ENCODE peak calls at places on chromosomes 3 and 15, in five cellular contexts. One of them, this sample, is unnamed.

GRCh38 chr3:49377483-49377882 is 19.3 kb upstream of the GPX1 start:
- DNase-seq in astrocyte: peak; percentile 87
- DNase-seq in left ventricle myocardium inferior: no peak
- DNase-seq in upper lobe of right lung: no peak
- DNase-seq in suprapubic skin: no peak
- DNase-seq in this sample: no peak

GRCh38 chr3:179606534-179607085 is 2.0 kb downstream of the NDUFB5 start:
- DNase-seq in left ventricle myocardium inferior: no peak
- DNase-seq in upper lobe of right lung: no peak
- DNase-seq in astrocyte: no peak
- DNase-seq in suprapubic skin: no peak
- DNase-seq in this sample: no peak

GRCh38 chr3:41194701-41195100 is 4.6 kb upstream of the CTNNB1 start:
- DNase-seq in left ventricle myocardium inferior: no peak
- DNase-seq in upper lobe of right lung: no peak
- DNase-seq in astrocyte: no peak
- DNase-seq in suprapubic skin: no peak
- DNase-seq in this sample: no peak

GRCh38 chr3:196431193-196432136 is 762 bp downstream of the UBXN7 start:
- DNase-seq in upper lobe of right lung: peak; percentile 76
- DNase-seq in left ventricle myocardium inferior: no peak
- DNase-seq in astrocyte: peak; percentile 61
- DNase-seq in suprapubic skin: no peak
- DNase-seq in this sample: peak; percentile 20

GRCh38 chr3:98521897-98522537 is 685 bp downstream of the CLDND1 start:
- DNase-seq in astrocyte: peak; percentile 68
- DNase-seq in upper lobe of right lung: no peak
- DNase-seq in left ventricle myocardium inferior: no peak
- DNase-seq in suprapubic skin: peak; percentile 71
- DNase-seq in this sample: peak; percentile 39

GRCh38 chr15:44804303-44805046 is 68.1 kb downstream of the TRIM69 start:
- DNase-seq in upper lobe of right lung: no peak
- DNase-seq in left ventricle myocardium inferior: no peak
- DNase-seq in suprapubic skin: no peak
- DNase-seq in astrocyte: no peak
- DNase-seq in this sample: no peak

GRCh38 chr15:85963262-85963760 is 116.4 kb upstream of the AGBL1 start:
- DNase-seq in upper lobe of right lung: no peak
- DNase-seq in astrocyte: no peak
- DNase-seq in left ventricle myocardium inferior: no peak
- DNase-seq in suprapubic skin: no peak
- DNase-seq in this sample: no peak

GRCh38 chr3:78414261-78414660 is 1353.5 kb downstream of the ROBO1 start:
- DNase-seq in left ventricle myocardium inferior: no peak
- DNase-seq in upper lobe of right lung: no peak
- DNase-seq in astrocyte: no peak
- DNase-seq in suprapubic skin: no peak
- DNase-seq in this sample: no peak

GRCh38 chr3:59850352-59850870 is 800.6 kb upstream of the CFAP20DC start:
- DNase-seq in suprapubic skin: no peak
- DNase-seq in astrocyte: no peak
- DNase-seq in upper lobe of right lung: no peak
- DNase-seq in left ventricle myocardium inferior: no peak
- DNase-seq in this sample: no peak

GRCh38 chr3:144652573-144652972 is 681.0 kb downstream of the DIPK2A start:
- DNase-seq in astrocyte: no peak
- DNase-seq in suprapubic skin: no peak
- DNase-seq in upper lobe of right lung: no peak
- DNase-seq in left ventricle myocardium inferior: no peak
- DNase-seq in this sample: no peak

GRCh38 chr3:114645392-114645791 is 351.6 kb downstream of the TIGIT start:
- DNase-seq in astrocyte: no peak
- DNase-seq in upper lobe of right lung: no peak
- DNase-seq in left ventricle myocardium inferior: no peak
- DNase-seq in suprapubic skin: no peak
- DNase-seq in this sample: no peak

GRCh38 chr3:39136533-39137434 is 16.6 kb downstream of the CSRNP1 start:
- DNase-seq in upper lobe of right lung: no peak
- DNase-seq in astrocyte: no peak
- DNase-seq in left ventricle myocardium inferior: no peak
- DNase-seq in suprapubic skin: no peak
- DNase-seq in this sample: no peak

GRCh38 chr3:39139442-39139841 is 13.9 kb downstream of the CSRNP1 start:
- DNase-seq in upper lobe of right lung: no peak
- DNase-seq in astrocyte: no peak
- DNase-seq in left ventricle myocardium inferior: no peak
- DNase-seq in suprapubic skin: no peak
- DNase-seq in this sample: no peak

GRCh38 chr3:39137991-39138803 is 15.2 kb downstream of the CSRNP1 start:
- DNase-seq in upper lobe of right lung: no peak
- DNase-seq in left ventricle myocardium inferior: no peak
- DNase-seq in suprapubic skin: no peak
- DNase-seq in astrocyte: no peak
- DNase-seq in this sample: no peak

GRCh38 chr3:39138804-39139415 is 14.5 kb downstream of the CSRNP1 start:
- DNase-seq in astrocyte: no peak
- DNase-seq in upper lobe of right lung: no peak
- DNase-seq in left ventricle myocardium inferior: peak; percentile 76
- DNase-seq in suprapubic skin: no peak
- DNase-seq in this sample: no peak

GRCh38 chr3:39137435-39137936 is 15.9 kb downstream of the CSRNP1 start:
- DNase-seq in upper lobe of right lung: no peak
- DNase-seq in left ventricle myocardium inferior: no peak
- DNase-seq in suprapubic skin: no peak
- DNase-seq in astrocyte: no peak
- DNase-seq in this sample: no peak
- H3K4me1 ChIP-seq in upper lobe of right lung: peaks cover 66% of the 10 kb centered on the region
- H3K4me1 ChIP-seq in left ventricle myocardium inferior: peaks cover 87% of the 10 kb centered on the region
- H3K4me1 ChIP-seq in suprapubic skin: peaks cover 45% of the 10 kb centered on the region
- H3K4me1 ChIP-seq in astrocyte: peaks cover 12% of the 10 kb centered on the region
- H3K4me1 ChIP-seq in this sample: peaks cover 4% of the 10 kb centered on the region

DNA sequence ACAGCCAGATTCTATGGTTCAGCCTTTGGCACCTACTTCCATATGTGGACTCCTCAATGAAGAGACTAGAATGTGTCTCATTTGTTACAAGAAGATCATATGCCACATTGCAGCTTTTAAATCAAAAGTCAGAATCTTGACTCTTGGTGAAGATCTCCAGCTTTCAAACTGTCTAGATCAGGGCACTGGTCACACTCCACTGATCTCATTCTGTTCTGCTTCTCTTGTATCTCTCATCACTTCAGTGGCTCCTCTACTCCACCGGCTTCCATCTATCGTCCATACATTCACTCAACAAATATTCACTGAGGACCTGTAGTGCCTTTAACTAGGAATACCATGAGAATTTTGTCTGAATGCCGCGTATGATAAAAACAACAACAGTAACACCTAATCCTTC is 203.3 kb upstream of the LPP start:
- DNase-seq in suprapubic skin: no peak
- DNase-seq in astrocyte: no peak
- DNase-seq in upper lobe of right lung: no peak
- DNase-seq in left ventricle myocardium inferior: no peak
- DNase-seq in this sample: no peak
- H3K4me1 ChIP-seq in suprapubic skin: peaks cover 20% of the 10 kb centered on the region
- H3K4me1 ChIP-seq in astrocyte: peaks cover 15% of the 10 kb centered on the region
- H3K4me1 ChIP-seq in upper lobe of right lung: peaks cover 14% of the 10 kb centered on the region
- H3K4me1 ChIP-seq in left ventricle myocardium inferior: peaks cover 74% of the 10 kb centered on the region
- H3K4me1 ChIP-seq in this sample: no peaks in the 10 kb centered on the region

DNA sequence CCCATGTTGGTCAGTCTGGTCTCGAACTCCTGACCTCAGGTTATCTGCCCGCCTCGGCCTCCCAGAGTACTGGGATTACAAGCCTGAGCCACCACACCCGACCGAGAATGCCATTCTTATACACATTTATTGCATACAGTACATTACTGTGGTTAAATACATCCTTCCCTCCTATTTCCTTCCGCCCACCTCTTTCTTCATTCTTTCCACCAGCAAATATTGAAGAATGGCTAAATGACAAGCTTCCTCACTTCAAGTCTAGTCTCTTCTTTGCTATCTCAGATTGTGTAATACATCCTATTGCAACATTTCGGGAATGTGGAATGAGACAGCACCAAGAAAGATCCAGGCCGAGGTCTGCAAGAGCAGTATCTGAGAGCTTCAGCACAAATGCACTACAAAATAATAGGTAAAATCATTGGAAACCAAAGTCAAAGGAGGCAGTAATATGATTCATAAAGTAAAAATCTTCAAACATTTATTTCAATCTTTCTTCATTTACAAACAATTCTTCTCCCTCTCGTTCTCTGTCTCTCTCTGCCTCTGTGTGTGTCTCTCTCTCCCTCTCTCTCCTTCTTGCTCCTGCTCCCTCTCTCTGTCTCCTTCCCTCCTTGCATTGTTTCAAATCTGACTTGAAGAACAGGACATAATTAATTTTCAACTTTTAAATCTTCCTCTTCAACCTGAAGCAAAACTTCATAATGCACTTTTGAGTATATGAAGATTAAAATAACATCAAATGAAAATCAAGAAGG is 94.7 kb upstream of the TGFBR2 start:
- DNase-seq in suprapubic skin: no peak
- DNase-seq in astrocyte: peak; percentile 98
- DNase-seq in upper lobe of right lung: no peak
- DNase-seq in left ventricle myocardium inferior: no peak
- DNase-seq in this sample: no peak
- H3K4me1 ChIP-seq in suprapubic skin: peaks cover 12% of the 10 kb centered on the region
- H3K4me1 ChIP-seq in astrocyte: peaks cover 9% of the 10 kb centered on the region
- H3K4me1 ChIP-seq in upper lobe of right lung: peaks cover 9% of the 10 kb centered on the region
- H3K4me1 ChIP-seq in left ventricle myocardium inferior: peaks cover 19% of the 10 kb centered on the region
- H3K4me1 ChIP-seq in this sample: no peaks in the 10 kb centered on the region

GRCh38 chr3:127412578-127413317 is 124.9 kb upstream of the PRR20G start:
- DNase-seq in upper lobe of right lung: no peak
- DNase-seq in left ventricle myocardium inferior: no peak
- DNase-seq in astrocyte: no peak
- DNase-seq in suprapubic skin: no peak
- DNase-seq in this sample: no peak

GRCh38 chr3:127411083-127411727 is 123.4 kb upstream of the PRR20G start:
- DNase-seq in upper lobe of right lung: no peak
- DNase-seq in suprapubic skin: no peak
- DNase-seq in astrocyte: no peak
- DNase-seq in left ventricle myocardium inferior: no peak
- DNase-seq in this sample: peak; percentile 80

GRCh38 chr3:127413871-127414270 is 126.0 kb upstream of the PRR20G start:
- DNase-seq in suprapubic skin: no peak
- DNase-seq in upper lobe of right lung: no peak
- DNase-seq in left ventricle myocardium inferior: no peak
- DNase-seq in astrocyte: no peak
- DNase-seq in this sample: no peak

GRCh38 chr3:127410678-127411077 is 122.8 kb upstream of the PRR20G start:
- DNase-seq in left ventricle myocardium inferior: peak; percentile 2
- DNase-seq in astrocyte: no peak
- DNase-seq in suprapubic skin: no peak
- DNase-seq in upper lobe of right lung: no peak
- DNase-seq in this sample: no peak

GRCh38 chr3:127413318-127413673 is 125.5 kb upstream of the PRR20G start:
- DNase-seq in left ventricle myocardium inferior: no peak
- DNase-seq in astrocyte: no peak
- DNase-seq in suprapubic skin: no peak
- DNase-seq in upper lobe of right lung: no peak
- DNase-seq in this sample: no peak
- H3K4me1 ChIP-seq in left ventricle myocardium inferior: no peaks in the 10 kb centered on the region
- H3K4me1 ChIP-seq in astrocyte: no peaks in the 10 kb centered on the region
- H3K4me1 ChIP-seq in suprapubic skin: no peaks in the 10 kb centered on the region
- H3K4me1 ChIP-seq in upper lobe of right lung: no peaks in the 10 kb centered on the region
- H3K4me1 ChIP-seq in this sample: peaks cover 13% of the 10 kb centered on the region

GRCh38 chr15:74529911-74530310 is 11.1 kb upstream of the ARID3B start:
- DNase-seq in suprapubic skin: no peak
- DNase-seq in astrocyte: peak; percentile 81
- DNase-seq in left ventricle myocardium inferior: no peak
- DNase-seq in upper lobe of right lung: no peak
- DNase-seq in this sample: no peak

GRCh38 chr15:74530771-74531143 is 10.3 kb upstream of the ARID3B start:
- DNase-seq in suprapubic skin: no peak
- DNase-seq in upper lobe of right lung: no peak
- DNase-seq in left ventricle myocardium inferior: no peak
- DNase-seq in astrocyte: no peak
- DNase-seq in this sample: no peak

GRCh38 chr15:74535388-74536084 is 5.5 kb upstream of the ARID3B start:
- DNase-seq in left ventricle myocardium inferior: no peak
- DNase-seq in astrocyte: no peak
- DNase-seq in suprapubic skin: no peak
- DNase-seq in upper lobe of right lung: no peak
- DNase-seq in this sample: no peak

GRCh38 chr15:74528876-74529275 is 12.1 kb upstream of the ARID3B start:
- DNase-seq in left ventricle myocardium inferior: no peak
- DNase-seq in suprapubic skin: no peak
- DNase-seq in upper lobe of right lung: no peak
- DNase-seq in astrocyte: no peak
- DNase-seq in this sample: no peak

DNA sequence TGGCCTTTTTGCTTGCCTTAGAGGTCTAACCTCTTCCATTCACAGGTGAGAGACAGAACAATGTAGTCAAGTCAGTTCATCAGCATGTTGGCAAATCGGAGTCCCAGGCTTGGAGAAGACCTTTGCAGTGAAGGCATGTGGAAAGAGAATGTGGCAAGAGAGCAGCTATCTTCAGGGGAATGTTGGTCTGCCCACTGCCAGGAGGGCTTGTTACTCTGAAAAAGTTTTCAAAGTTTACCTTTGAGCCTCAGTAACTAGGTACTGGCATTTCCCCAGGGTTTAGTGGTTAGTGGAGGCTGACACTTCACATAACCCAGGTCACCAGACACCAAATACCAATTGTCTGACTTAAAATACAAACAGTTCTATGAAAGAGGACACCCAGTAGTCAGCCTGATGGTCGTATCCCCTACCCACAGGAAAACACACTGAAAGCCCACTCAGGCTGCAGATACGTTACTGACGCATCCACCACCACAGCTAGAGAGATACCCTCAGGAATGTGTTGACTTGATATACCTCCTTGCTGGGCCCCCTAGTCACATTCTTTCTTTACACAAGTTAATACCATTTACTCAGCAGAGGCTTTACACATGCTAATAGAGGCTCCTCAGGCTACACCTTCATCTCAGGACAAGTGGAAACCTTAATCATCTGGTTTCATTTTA is 9.7 kb upstream of the ARID3B start:
- DNase-seq in upper lobe of right lung: no peak
- DNase-seq in suprapubic skin: no peak
- DNase-seq in astrocyte: peak; percentile 98
- DNase-seq in left ventricle myocardium inferior: no peak
- DNase-seq in this sample: no peak
- H3K4me1 ChIP-seq in upper lobe of right lung: no peaks in the 10 kb centered on the region
- H3K4me1 ChIP-seq in suprapubic skin: no peaks in the 10 kb centered on the region
- H3K4me1 ChIP-seq in astrocyte: peaks cover 29% of the 10 kb centered on the region
- H3K4me1 ChIP-seq in left ventricle myocardium inferior: no peaks in the 10 kb centered on the region
- H3K4me1 ChIP-seq in this sample: no peaks in the 10 kb centered on the region

This sample was measured in BE2C.